ENCODE peak calls at places on chromosomes 1 and 21, in nine cellular contexts. One of them, this sample, is unnamed.

GRCh38 chr21:38505654-38506523 is 7.6 kb upstream of the ERG start:
- DNase-seq in right cardiac atrium: no peak
- DNase-seq in PC-3: peak; percentile 85
- DNase-seq in heart left ventricle: no peak
- DNase-seq in effector memory CD4-positive, alpha-beta T cell: no peak
- DNase-seq in CD4-positive, CD25-positive, alpha-beta regulatory T cell: no peak
- DNase-seq in ovary: peak; percentile 45
- DNase-seq in body of pancreas: peak; percentile 18
- DNase-seq in tibial artery: no peak
- DNase-seq in this sample: no peak

GRCh38 chr1:241102652-241103051 is 254.4 kb downstream of the RGS7 start:
- DNase-seq in right cardiac atrium: no peak
- DNase-seq in PC-3: no peak
- DNase-seq in heart left ventricle: no peak
- DNase-seq in effector memory CD4-positive, alpha-beta T cell: no peak
- DNase-seq in CD4-positive, CD25-positive, alpha-beta regulatory T cell: no peak
- DNase-seq in ovary: no peak
- DNase-seq in body of pancreas: no peak
- DNase-seq in tibial artery: no peak
- DNase-seq in this sample: no peak

GRCh38 chr1:113415256-113416189 is 25.2 kb downstream of the MAGI3 start:
- DNase-seq in right cardiac atrium: no peak
- DNase-seq in PC-3: no peak
- DNase-seq in heart left ventricle: no peak
- DNase-seq in effector memory CD4-positive, alpha-beta T cell: no peak
- DNase-seq in CD4-positive, CD25-positive, alpha-beta regulatory T cell: no peak
- DNase-seq in ovary: no peak
- DNase-seq in body of pancreas: no peak
- DNase-seq in tibial artery: no peak
- DNase-seq in this sample: no peak

GRCh38 chr1:112840631-112841624 is 115.1 kb downstream of the SLC16A1 start:
- DNase-seq in right cardiac atrium: no peak
- DNase-seq in PC-3: peak; percentile 36
- DNase-seq in heart left ventricle: no peak
- DNase-seq in effector memory CD4-positive, alpha-beta T cell: no peak
- DNase-seq in CD4-positive, CD25-positive, alpha-beta regulatory T cell: no peak
- DNase-seq in ovary: no peak
- DNase-seq in body of pancreas: no peak
- DNase-seq in tibial artery: no peak
- DNase-seq in this sample: no peak

GRCh38 chr21:46646541-46647154 is 11.2 kb downstream of the PRMT2 start:
- DNase-seq in right cardiac atrium: no peak
- DNase-seq in PC-3: no peak
- DNase-seq in heart left ventricle: no peak
- DNase-seq in effector memory CD4-positive, alpha-beta T cell: no peak
- DNase-seq in CD4-positive, CD25-positive, alpha-beta regulatory T cell: no peak
- DNase-seq in ovary: no peak
- DNase-seq in body of pancreas: no peak
- DNase-seq in tibial artery: no peak
- DNase-seq in this sample: no peak

GRCh38 chr1:34328281-34328680 is 151.6 kb downstream of the C1orf94 start:
- DNase-seq in right cardiac atrium: no peak
- DNase-seq in PC-3: no peak
- DNase-seq in heart left ventricle: no peak
- DNase-seq in effector memory CD4-positive, alpha-beta T cell: no peak
- DNase-seq in CD4-positive, CD25-positive, alpha-beta regulatory T cell: no peak
- DNase-seq in ovary: no peak
- DNase-seq in body of pancreas: no peak
- DNase-seq in tibial artery: no peak
- DNase-seq in this sample: no peak

GRCh38 chr1:8533124-8533523 is 215.2 kb downstream of the SLC45A1 start:
- DNase-seq in right cardiac atrium: no peak
- DNase-seq in PC-3: no peak
- DNase-seq in heart left ventricle: no peak
- DNase-seq in effector memory CD4-positive, alpha-beta T cell: no peak
- DNase-seq in CD4-positive, CD25-positive, alpha-beta regulatory T cell: no peak
- DNase-seq in ovary: no peak
- DNase-seq in body of pancreas: no peak
- DNase-seq in tibial artery: no peak
- DNase-seq in this sample: no peak

GRCh38 chr1:217554849-217555248 is 76.0 kb downstream of the GPATCH2 start:
- DNase-seq in right cardiac atrium: no peak
- DNase-seq in PC-3: no peak
- DNase-seq in heart left ventricle: no peak
- DNase-seq in effector memory CD4-positive, alpha-beta T cell: no peak
- DNase-seq in CD4-positive, CD25-positive, alpha-beta regulatory T cell: no peak
- DNase-seq in ovary: no peak
- DNase-seq in body of pancreas: no peak
- DNase-seq in tibial artery: no peak
- DNase-seq in this sample: no peak

GRCh38 chr1:213287987-213288386 is 236.9 kb downstream of the RPS6KC1 start:
- DNase-seq in right cardiac atrium: no peak
- DNase-seq in PC-3: peak; percentile 21
- DNase-seq in heart left ventricle: no peak
- DNase-seq in effector memory CD4-positive, alpha-beta T cell: no peak
- DNase-seq in CD4-positive, CD25-positive, alpha-beta regulatory T cell: no peak
- DNase-seq in ovary: no peak
- DNase-seq in body of pancreas: no peak
- DNase-seq in tibial artery: no peak
- DNase-seq in this sample: no peak

GRCh38 chr1:210231846-210232523 is 611 bp upstream of the SERTAD4 start:
- DNase-seq in right cardiac atrium: peak; percentile 53
- DNase-seq in PC-3: no peak
- DNase-seq in heart left ventricle: no peak
- DNase-seq in effector memory CD4-positive, alpha-beta T cell: no peak
- DNase-seq in CD4-positive, CD25-positive, alpha-beta regulatory T cell: no peak
- DNase-seq in ovary: peak; percentile 32
- DNase-seq in body of pancreas: no peak
- DNase-seq in tibial artery: no peak
- DNase-seq in this sample: no peak

GRCh38 chr1:173823776-173824314 is 628 bp upstream of the DARS2 start:
- DNase-seq in right cardiac atrium: no peak
- DNase-seq in PC-3: no peak
- DNase-seq in heart left ventricle: no peak
- DNase-seq in effector memory CD4-positive, alpha-beta T cell: no peak
- DNase-seq in CD4-positive, CD25-positive, alpha-beta regulatory T cell: no peak
- DNase-seq in ovary: no peak
- DNase-seq in body of pancreas: no peak
- DNase-seq in tibial artery: no peak
- DNase-seq in this sample: no peak

GRCh38 chr1:54275349-54275748 is 75.4 kb downstream of the MRPL37 start:
- DNase-seq in right cardiac atrium: peak; percentile 89
- DNase-seq in PC-3: peak; percentile 33
- DNase-seq in heart left ventricle: peak; percentile 79
- DNase-seq in effector memory CD4-positive, alpha-beta T cell: no peak
- DNase-seq in CD4-positive, CD25-positive, alpha-beta regulatory T cell: no peak
- DNase-seq in ovary: peak; percentile 77
- DNase-seq in body of pancreas: peak; percentile 58
- DNase-seq in tibial artery: peak; percentile 86
- DNase-seq in this sample: no peak

GRCh38 chr1:201696217-201696761 is 132.7 kb upstream of the IPO9 start:
- DNase-seq in right cardiac atrium: peak; percentile 93
- DNase-seq in PC-3: peak; percentile 92
- DNase-seq in heart left ventricle: peak; percentile 91
- DNase-seq in effector memory CD4-positive, alpha-beta T cell: no peak
- DNase-seq in CD4-positive, CD25-positive, alpha-beta regulatory T cell: no peak
- DNase-seq in ovary: peak; percentile 69
- DNase-seq in body of pancreas: no peak
- DNase-seq in tibial artery: peak; percentile 90
- DNase-seq in this sample: no peak
- H3K27ac ChIP-seq in right cardiac atrium: peak overlapping the region; percentile 28
- H3K27ac ChIP-seq in PC-3: peak overlapping the region; percentile 57
- H3K27ac ChIP-seq in heart left ventricle: peak overlapping the region; percentile 44
- H3K27ac ChIP-seq in effector memory CD4-positive, alpha-beta T cell: no peak overlapping the region
- H3K27ac ChIP-seq in CD4-positive, CD25-positive, alpha-beta regulatory T cell: no peak overlapping the region
- H3K27ac ChIP-seq in ovary: no peak overlapping the region
- H3K27ac ChIP-seq in body of pancreas: no peak overlapping the region
- H3K27ac ChIP-seq in tibial artery: peak overlapping the region; percentile 46
- H3K27ac ChIP-seq in this sample: peak overlapping the region; percentile 48

GRCh38 chr1:56563568-56563967 is 15.8 kb downstream of the PLPP3 start:
- DNase-seq in right cardiac atrium: no peak
- DNase-seq in PC-3: no peak
- DNase-seq in heart left ventricle: no peak
- DNase-seq in effector memory CD4-positive, alpha-beta T cell: no peak
- DNase-seq in CD4-positive, CD25-positive, alpha-beta regulatory T cell: no peak
- DNase-seq in ovary: no peak
- DNase-seq in body of pancreas: no peak
- DNase-seq in tibial artery: no peak
- DNase-seq in this sample: no peak

GRCh38 chr1:56564615-56565014 is 14.7 kb downstream of the PLPP3 start:
- DNase-seq in right cardiac atrium: no peak
- DNase-seq in PC-3: no peak
- DNase-seq in heart left ventricle: no peak
- DNase-seq in effector memory CD4-positive, alpha-beta T cell: no peak
- DNase-seq in CD4-positive, CD25-positive, alpha-beta regulatory T cell: no peak
- DNase-seq in ovary: no peak
- DNase-seq in body of pancreas: no peak
- DNase-seq in tibial artery: no peak
- DNase-seq in this sample: no peak

GRCh38 chr1:56566040-56566774 is 13.2 kb downstream of the PLPP3 start:
- DNase-seq in right cardiac atrium: no peak
- DNase-seq in PC-3: no peak
- DNase-seq in heart left ventricle: no peak
- DNase-seq in effector memory CD4-positive, alpha-beta T cell: no peak
- DNase-seq in CD4-positive, CD25-positive, alpha-beta regulatory T cell: no peak
- DNase-seq in ovary: no peak
- DNase-seq in body of pancreas: no peak
- DNase-seq in tibial artery: no peak
- DNase-seq in this sample: no peak

GRCh38 chr1:56561227-56562019 is 17.9 kb downstream of the PLPP3 start:
- DNase-seq in right cardiac atrium: no peak
- DNase-seq in PC-3: no peak
- DNase-seq in heart left ventricle: no peak
- DNase-seq in effector memory CD4-positive, alpha-beta T cell: no peak
- DNase-seq in CD4-positive, CD25-positive, alpha-beta regulatory T cell: no peak
- DNase-seq in ovary: no peak
- DNase-seq in body of pancreas: no peak
- DNase-seq in tibial artery: no peak
- DNase-seq in this sample: no peak

DNA sequence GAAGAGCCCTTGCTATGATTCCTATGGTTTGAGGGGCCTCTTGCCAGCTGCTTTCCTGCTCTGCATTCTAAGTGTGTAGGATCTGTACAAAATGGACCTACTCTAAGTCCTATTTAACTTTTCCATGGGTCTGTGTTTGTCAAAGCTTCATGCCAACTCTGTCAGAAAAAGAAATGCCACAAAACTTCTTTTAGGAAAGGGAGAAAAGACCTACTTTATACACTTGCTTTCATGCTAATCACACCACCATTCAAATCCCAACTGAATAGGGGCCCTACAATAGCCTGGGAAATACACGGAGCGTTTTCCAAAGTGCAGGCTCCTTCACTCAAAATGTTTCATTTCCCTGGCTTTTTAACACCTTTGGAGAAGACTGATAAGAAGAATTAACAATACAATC is 16.3 kb downstream of the PLPP3 start:
- DNase-seq in right cardiac atrium: no peak
- DNase-seq in PC-3: no peak
- DNase-seq in heart left ventricle: no peak
- DNase-seq in effector memory CD4-positive, alpha-beta T cell: no peak
- DNase-seq in CD4-positive, CD25-positive, alpha-beta regulatory T cell: no peak
- DNase-seq in ovary: no peak
- DNase-seq in body of pancreas: no peak
- DNase-seq in tibial artery: no peak
- DNase-seq in this sample: no peak
- H3K27ac ChIP-seq in right cardiac atrium: no peak overlapping the region
- H3K27ac ChIP-seq in PC-3: no peak overlapping the region
- H3K27ac ChIP-seq in heart left ventricle: peak overlapping the region; percentile 42
- H3K27ac ChIP-seq in effector memory CD4-positive, alpha-beta T cell: no peak overlapping the region
- H3K27ac ChIP-seq in CD4-positive, CD25-positive, alpha-beta regulatory T cell: no peak overlapping the region
- H3K27ac ChIP-seq in ovary: no peak overlapping the region
- H3K27ac ChIP-seq in body of pancreas: no peak overlapping the region
- H3K27ac ChIP-seq in tibial artery: no peak overlapping the region
- H3K27ac ChIP-seq in this sample: no peak overlapping the region

DNA sequence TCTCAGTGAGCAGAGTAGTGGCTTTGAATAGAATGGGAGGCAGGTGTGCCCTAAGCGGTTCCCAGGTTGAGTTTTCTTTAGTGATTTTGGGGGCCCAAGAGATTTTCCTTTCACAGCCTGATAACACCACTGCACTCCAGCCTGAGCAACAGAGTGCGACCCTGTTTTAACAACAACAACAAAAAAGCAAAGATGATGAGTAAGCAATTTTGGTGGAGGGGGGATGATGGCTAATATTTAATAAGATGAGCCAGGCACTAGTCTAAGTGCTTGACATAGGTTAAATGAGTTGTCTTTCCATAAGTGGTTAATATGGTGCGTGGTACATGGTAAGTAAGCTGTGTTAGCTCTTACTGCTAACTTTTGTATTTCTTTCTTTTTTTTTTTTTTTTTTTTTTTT is 2.0 kb downstream of the RNPEP start:
- DNase-seq in right cardiac atrium: no peak
- DNase-seq in PC-3: no peak
- DNase-seq in heart left ventricle: no peak
- DNase-seq in effector memory CD4-positive, alpha-beta T cell: no peak
- DNase-seq in CD4-positive, CD25-positive, alpha-beta regulatory T cell: no peak
- DNase-seq in ovary: no peak
- DNase-seq in body of pancreas: no peak
- DNase-seq in tibial artery: no peak
- DNase-seq in this sample: no peak
- H3K27ac ChIP-seq in right cardiac atrium: peak overlapping the region; percentile 7
- H3K27ac ChIP-seq in PC-3: no peak overlapping the region
- H3K27ac ChIP-seq in heart left ventricle: no peak overlapping the region
- H3K27ac ChIP-seq in effector memory CD4-positive, alpha-beta T cell: no peak overlapping the region
- H3K27ac ChIP-seq in CD4-positive, CD25-positive, alpha-beta regulatory T cell: no peak overlapping the region
- H3K27ac ChIP-seq in ovary: no peak overlapping the region
- H3K27ac ChIP-seq in body of pancreas: no peak overlapping the region
- H3K27ac ChIP-seq in tibial artery: no peak overlapping the region
- H3K27ac ChIP-seq in this sample: no peak overlapping the region

GRCh38 chr1:12541274-12542137 is 76.5 kb downstream of the DHRS3 start:
- DNase-seq in right cardiac atrium: peak; percentile 91
- DNase-seq in PC-3: no peak
- DNase-seq in heart left ventricle: no peak
- DNase-seq in effector memory CD4-positive, alpha-beta T cell: no peak
- DNase-seq in CD4-positive, CD25-positive, alpha-beta regulatory T cell: no peak
- DNase-seq in ovary: peak; percentile 71
- DNase-seq in body of pancreas: no peak
- DNase-seq in tibial artery: peak; percentile 68
- DNase-seq in this sample: peak; percentile 8

GRCh38 chr1:12539705-12540579 is 78.1 kb downstream of the DHRS3 start:
- DNase-seq in right cardiac atrium: peak; percentile 97
- DNase-seq in PC-3: no peak
- DNase-seq in heart left ventricle: peak; percentile 88
- DNase-seq in effector memory CD4-positive, alpha-beta T cell: no peak
- DNase-seq in CD4-positive, CD25-positive, alpha-beta regulatory T cell: no peak
- DNase-seq in ovary: peak; percentile 88
- DNase-seq in body of pancreas: peak; percentile 31
- DNase-seq in tibial artery: peak; percentile 93
- DNase-seq in this sample: no peak

GRCh38 chr1:12542138-12542465 is 75.9 kb downstream of the DHRS3 start:
- DNase-seq in right cardiac atrium: no peak
- DNase-seq in PC-3: no peak
- DNase-seq in heart left ventricle: no peak
- DNase-seq in effector memory CD4-positive, alpha-beta T cell: no peak
- DNase-seq in CD4-positive, CD25-positive, alpha-beta regulatory T cell: no peak
- DNase-seq in ovary: no peak
- DNase-seq in body of pancreas: no peak
- DNase-seq in tibial artery: no peak
- DNase-seq in this sample: peak; percentile 9

GRCh38 chr1:12539320-12539704 is 78.7 kb downstream of the DHRS3 start:
- DNase-seq in right cardiac atrium: no peak
- DNase-seq in PC-3: no peak
- DNase-seq in heart left ventricle: no peak
- DNase-seq in effector memory CD4-positive, alpha-beta T cell: no peak
- DNase-seq in CD4-positive, CD25-positive, alpha-beta regulatory T cell: no peak
- DNase-seq in ovary: no peak
- DNase-seq in body of pancreas: no peak
- DNase-seq in tibial artery: no peak
- DNase-seq in this sample: no peak

GRCh38 chr1:12540580-12541273 is 77.3 kb downstream of the DHRS3 start:
- DNase-seq in right cardiac atrium: no peak
- DNase-seq in PC-3: no peak
- DNase-seq in heart left ventricle: no peak
- DNase-seq in effector memory CD4-positive, alpha-beta T cell: no peak
- DNase-seq in CD4-positive, CD25-positive, alpha-beta regulatory T cell: no peak
- DNase-seq in ovary: peak; percentile 18
- DNase-seq in body of pancreas: no peak
- DNase-seq in tibial artery: peak; percentile 20
- DNase-seq in this sample: peak; percentile 11
- H3K27ac ChIP-seq in right cardiac atrium: peak overlapping the region; percentile 45
- H3K27ac ChIP-seq in PC-3: no peak overlapping the region
- H3K27ac ChIP-seq in heart left ventricle: no peak overlapping the region
- H3K27ac ChIP-seq in effector memory CD4-positive, alpha-beta T cell: no peak overlapping the region
- H3K27ac ChIP-seq in CD4-positive, CD25-positive, alpha-beta regulatory T cell: no peak overlapping the region
- H3K27ac ChIP-seq in ovary: peak overlapping the region; percentile 52
- H3K27ac ChIP-seq in body of pancreas: no peak overlapping the region
- H3K27ac ChIP-seq in tibial artery: peak overlapping the region; percentile 79
- H3K27ac ChIP-seq in this sample: no peak overlapping the region